ENCODE peak calls at places on chromosomes 2 and 18, in ten cellular contexts. Q is uterus, W is A549, J is ovary, S is upper lobe of left lung, X is HCT116, E is breast epithelium, O is tibial nerve, I is IMR-90, H is thyroid gland. R is an unnamed sample.

GRCh38 chr2:52083214-52083613 is 1051.3 kb upstream of the NRXN1 start:
- DNase-seq in Q (no peak), W (no peak), J (no peak), S (no peak), X (peak; percentile 86), E (no peak), O (no peak), I (no peak), H (no peak), R (no peak)

GRCh38 chr2:37284386-37284785 is 40.2 kb downstream of the PRKD3 start:
- DNase-seq in Q (no peak), W (no peak), J (no peak), S (no peak), X (no peak), E (no peak), O (no peak), I (peak; percentile 13), H (no peak), R (no peak)

GRCh38 chr2:212908682-212909435 is 242.6 kb downstream of the IKZF2 start:
- DNase-seq in Q (no peak), W (no peak), J (no peak), S (no peak), X (no peak), E (no peak), O (no peak), I (no peak), H (no peak), R (no peak)

GRCh38 chr2:216633616-216634316 is 546 bp downstream of the IGFBP2 start:
- DNase-seq in Q (no peak), W (peak; percentile 48), J (peak; percentile 33), S (no peak), X (no peak), E (no peak), O (no peak), I (no peak), H (peak; percentile 57), R (no peak)

GRCh38 chr2:101120124-101120996 is 30.8 kb downstream of the TBC1D8 start:
- DNase-seq in Q (peak; percentile 52), W (peak; percentile 95), J (no peak), S (peak; percentile 98), X (peak; percentile 85), E (peak; percentile 90), O (peak; percentile 51), I (peak; percentile 29), H (peak; percentile 96), R (peak; percentile 92)

GRCh38 chr18:77133920-77134496 is 1.4 kb upstream of the MBP start:
- DNase-seq in Q (no peak), W (no peak), J (no peak), S (peak; percentile 71), X (no peak), E (no peak), O (peak; percentile 42), I (no peak), H (peak; percentile 36), R (peak; percentile 75)

GRCh38 chr18:13220326-13220991 is 1.9 kb downstream of the LDLRAD4 start:
- DNase-seq in Q (no peak), W (no peak), J (no peak), S (no peak), X (no peak), E (no peak), O (no peak), I (no peak), H (no peak), R (no peak)

GRCh38 chr2:16727256-16727655 is 61.6 kb upstream of the CYRIA start:
- DNase-seq in Q (no peak), W (no peak), J (no peak), S (no peak), X (no peak), E (no peak), O (no peak), I (peak; percentile 23), H (no peak), R (no peak)

DNA sequence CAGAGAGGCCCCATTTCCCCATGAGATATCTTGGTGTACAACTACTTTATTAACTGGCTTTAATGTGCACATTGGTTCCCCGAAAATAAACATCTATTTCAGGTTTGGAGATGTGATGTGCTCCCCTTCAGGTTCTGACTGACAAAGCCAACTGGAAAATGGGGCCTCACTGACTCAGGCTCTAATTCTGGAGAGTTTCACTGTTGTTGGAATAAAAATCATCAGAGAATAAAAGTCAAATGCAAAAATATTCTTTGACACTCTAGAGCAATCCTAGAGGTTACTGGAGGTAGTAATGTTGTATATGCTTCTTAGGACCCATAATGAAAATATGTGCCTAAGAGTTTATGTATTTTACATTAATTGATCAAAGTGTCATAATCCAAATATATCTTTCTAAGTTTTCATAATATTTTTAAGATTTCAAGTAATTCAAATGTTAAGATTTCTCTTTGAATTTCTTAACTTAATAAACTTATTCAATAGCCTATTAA is 189.9 kb upstream of the COL3A1 start:
- DNase-seq in Q (no peak), W (no peak), J (no peak), S (no peak), X (no peak), E (no peak), O (no peak), I (no peak), H (no peak), R (no peak)
- H3K27ac ChIP-seq in Q (no peak overlapping the region), W (peak overlapping the region; percentile 41), J (no peak overlapping the region), S (no peak overlapping the region), X (no peak overlapping the region), E (no peak overlapping the region), O (no peak overlapping the region), I (peak overlapping the region; percentile 39), H (no peak overlapping the region), R (no peak overlapping the region)

GRCh38 chr2:68251855-68252406 is 401 bp downstream of the PPP3R1 start:
- DNase-seq in Q (no peak), W (no peak), J (peak; percentile 37), S (peak; percentile 24), X (no peak), E (no peak), O (no peak), I (no peak), H (peak; percentile 39), R (peak; percentile 25)

GRCh38 chr2:68250652-68251186 is 1.6 kb downstream of the PPP3R1 start:
- DNase-seq in Q (no peak), W (no peak), J (no peak), S (peak; percentile 85), X (no peak), E (no peak), O (no peak), I (no peak), H (no peak), R (no peak)

GRCh38 chr2:68250196-68250595 is 2.1 kb downstream of the PPP3R1 start:
- DNase-seq in Q (no peak), W (no peak), J (no peak), S (no peak), X (no peak), E (no peak), O (no peak), I (no peak), H (no peak), R (peak; percentile 25)

GRCh38 chr2:68252407-68253210 is at the start of gene PPP3R1:
- DNase-seq in Q (peak; percentile 96), W (peak; percentile 97), J (peak; percentile 95), S (peak; percentile 95), X (peak; percentile 85), E (peak; percentile 93), O (peak; percentile 89), I (peak; percentile 96), H (peak; percentile 95), R (peak; percentile 94)

DNA sequence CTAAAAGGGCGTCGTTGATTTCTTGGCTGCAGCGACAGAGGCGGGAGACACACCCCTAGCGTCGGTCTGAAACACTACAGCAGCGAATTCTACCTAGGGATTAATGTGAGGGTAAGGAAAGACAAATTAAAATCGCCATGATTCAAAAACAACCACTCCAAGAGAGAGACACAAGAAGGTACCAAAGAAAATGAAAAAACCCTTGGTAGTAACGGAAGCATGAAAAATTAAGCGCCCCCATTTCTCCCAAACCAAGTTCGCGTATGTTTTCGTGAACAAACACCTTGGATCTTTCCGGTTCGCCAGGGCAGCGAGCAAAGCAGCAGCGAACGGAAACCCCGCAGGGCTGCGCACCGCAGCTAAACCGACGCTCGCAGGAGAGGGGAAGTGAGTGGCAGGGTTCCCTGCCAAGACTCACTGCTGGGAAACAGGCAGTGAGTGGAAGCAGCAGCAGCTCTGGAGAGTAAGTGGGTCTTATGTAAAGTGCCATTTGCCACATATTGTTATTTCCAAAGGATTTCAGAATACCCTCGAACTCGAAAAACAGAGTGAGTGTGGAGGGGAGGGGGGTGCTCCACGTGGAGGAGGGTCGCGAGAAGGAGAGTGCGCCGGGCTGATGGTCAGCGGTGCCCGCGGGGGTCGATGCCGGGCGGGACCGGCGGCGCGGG is 1.0 kb downstream of the PPP3R1 start:
- DNase-seq in Q (peak; percentile 62), W (peak; percentile 86), J (peak; percentile 63), S (peak; percentile 67), X (peak; percentile 51), E (peak; percentile 76), O (peak; percentile 33), I (peak; percentile 76), H (peak; percentile 76), R (peak; percentile 73)
- TF ChIP-seq POLR2A in Q (no peak), W (no peak), J (no peak), S (no peak), X (no peak), E (no peak), O (no peak), I (peak; percentile 69), H (no peak), R (peak; percentile 58)

GRCh38 chr2:214128040-214128439 is 282.8 kb upstream of the VWC2L start:
- DNase-seq in Q (no peak), W (no peak), J (no peak), S (no peak), X (no peak), E (no peak), O (no peak), I (no peak), H (no peak), R (no peak)

GRCh38 chr2:214130115-214130514 is 280.7 kb upstream of the VWC2L start:
- DNase-seq in Q (no peak), W (no peak), J (no peak), S (no peak), X (no peak), E (no peak), O (no peak), I (no peak), H (no peak), R (no peak)

GRCh38 chr2:214126135-214126534 is 284.7 kb upstream of the VWC2L start:
- DNase-seq in Q (no peak), W (no peak), J (no peak), S (no peak), X (peak; percentile 34), E (no peak), O (no peak), I (peak; percentile 56), H (no peak), R (no peak)

GRCh38 chr2:214127178-214127970 is 283.5 kb upstream of the VWC2L start:
- DNase-seq in Q (peak; percentile 18), W (no peak), J (no peak), S (no peak), X (no peak), E (no peak), O (peak; percentile 21), I (peak; percentile 57), H (no peak), R (no peak)
- H3K27ac ChIP-seq in Q (no peak overlapping the region), W (peak overlapping the region; percentile 35), J (no peak overlapping the region), S (no peak overlapping the region), X (no peak overlapping the region), E (no peak overlapping the region), O (no peak overlapping the region), I (no peak overlapping the region), H (no peak overlapping the region), R (no peak overlapping the region)

DNA sequence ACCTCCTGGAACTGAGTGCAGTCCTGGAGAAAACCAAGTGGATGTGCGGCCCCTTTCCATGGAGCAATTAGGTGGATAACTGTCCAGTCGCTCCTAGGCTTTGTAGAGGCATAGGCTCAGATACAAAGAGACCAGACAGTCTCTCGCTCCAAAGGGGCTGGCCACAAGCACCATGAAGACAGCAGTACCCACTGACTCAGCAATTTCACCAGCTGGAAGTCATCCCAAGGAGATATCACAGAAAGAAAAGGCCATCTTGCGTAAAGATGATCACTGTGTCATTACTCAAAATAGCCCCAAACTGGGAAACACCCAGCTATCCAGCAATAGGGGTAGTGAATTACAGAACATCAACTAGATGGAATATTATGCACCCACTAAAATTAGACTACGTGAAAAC is 161.2 kb downstream of the MSH2 start:
- DNase-seq in Q (no peak), W (no peak), J (no peak), S (no peak), X (no peak), E (no peak), O (no peak), I (no peak), H (no peak), R (no peak)
- TF ChIP-seq POLR2A in Q (no peak), W (no peak), J (no peak), S (no peak), X (no peak), E (no peak), O (no peak), I (no peak), H (no peak), R (no peak)